ENCODE peak calls at places on chromosomes 4 and X, in five cellular contexts. D, Q, Z, K and A are unnamed samples.
A peak's percentile ranks its signal among the peaks of the same experiment; 100 is the strongest.

GRCh38 chr4:107512549-107512948 is 207.5 kb downstream of the PAPSS1 start:
- DNase-seq in D (no peak), Q (no peak), K (no peak), Z (no peak), A (no peak)

GRCh38 chr4:68575081-68575480 is 1.0 kb downstream of the UGT2B17 start:
- DNase-seq in D (no peak), Z (no peak), Q (no peak), K (no peak), A (no peak)

GRCh38 chrX:24025741-24026402 is 1.1 kb downstream of the KLHL15 start:
- DNase-seq in Z (no peak), D (no peak), Q (peak; percentile 81), K (no peak), A (no peak)

GRCh38 chr4:118373614-118374255 is 20.9 kb upstream of the PRSS12 start:
- DNase-seq in K (no peak), D (no peak), Q (peak; percentile 86), Z (no peak), A (no peak)

GRCh38 chr4:53763813-53764597 is 172.7 kb upstream of the LNX1 start:
- DNase-seq in D (no peak), Z (no peak), Q (peak; percentile 89), K (no peak), A (peak; percentile 41)

GRCh38 chr4:133147365-133147821 is 1.7 kb upstream of the PCDH10 start:
- DNase-seq in K (no peak), Z (no peak), Q (no peak), D (no peak), A (no peak)

GRCh38 chr4:118076958-118077766 is 42.9 kb downstream of the NDST3 start:
- DNase-seq in K (no peak), Z (no peak), D (peak; percentile 31), Q (peak; percentile 34), A (peak; percentile 24)

GRCh38 chr4:82284475-82284857 is 89.3 kb downstream of the HNRNPD start:
- DNase-seq in D (no peak), K (no peak), Z (no peak), Q (no peak), A (no peak)

GRCh38 chrX:110002300-110003166 is at the start of gene TMEM164:
- DNase-seq in D (peak; percentile 12), Z (peak; percentile 90), K (peak; percentile 52), Q (peak; percentile 66), A (peak; percentile 87)

GRCh38 chrX:134000260-134001245 is 15.2 kb upstream of the GPC3 start:
- DNase-seq in Q (no peak), Z (no peak), D (no peak), K (no peak), A (no peak)

DNA sequence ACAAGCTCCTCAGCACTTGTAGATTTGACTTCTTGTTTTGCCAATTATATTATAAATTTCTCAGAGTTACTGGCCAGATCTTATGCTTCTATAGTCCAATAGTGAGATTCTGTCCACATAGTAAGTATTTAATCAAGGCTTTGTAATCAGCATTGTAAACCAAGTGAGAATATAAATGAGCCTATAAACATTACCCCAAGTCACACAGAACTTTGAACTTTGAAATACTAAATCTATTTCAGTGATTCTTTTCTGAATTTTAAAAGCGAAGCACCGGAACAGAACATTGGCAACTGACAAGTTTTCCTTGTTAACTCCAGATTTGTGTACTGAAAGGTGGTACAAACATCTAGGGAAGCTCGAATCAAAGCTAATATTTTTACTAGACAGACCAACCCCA is 37.2 kb downstream of the PPM1K start:
- DNase-seq in Q (no peak), K (no peak), D (no peak), Z (no peak), A (no peak)
- TF ChIP-seq MXI1 in Q (no peak), K (no peak), D (no peak), Z (no peak), A (no peak)

GRCh38 chr4:90757529-90757928 is 630.3 kb downstream of the CCSER1 start:
- DNase-seq in D (no peak), Z (no peak), K (no peak), Q (no peak), A (no peak)

GRCh38 chr4:90760059-90760458 is 632.9 kb downstream of the CCSER1 start:
- DNase-seq in Q (no peak), Z (no peak), D (no peak), K (no peak), A (no peak)
- H3K4me1 ChIP-seq in Q (no peaks in the 10 kb centered on the region), Z (no peaks in the 10 kb centered on the region), D (no peaks in the 10 kb centered on the region), K (no peaks in the 10 kb centered on the region), A (no peaks in the 10 kb centered on the region)

GRCh38 chr4:38237139-38237538 is 276.9 kb downstream of the PTTG2 start:
- DNase-seq in Q (peak; percentile 55), K (no peak), D (peak; percentile 35), Z (no peak), A (no peak)
- TF ChIP-seq MXI1 in Q (no peak), K (no peak), D (no peak), Z (no peak), A (no peak)

GRCh38 chr4:13988347-13989265 is 361.1 kb upstream of the BOD1L1 start:
- DNase-seq in D (no peak), K (no peak), Z (no peak), Q (peak; percentile 97), A (no peak)
- H3K4me1 ChIP-seq in D (peaks cover 35% of the 10 kb centered on the region), K (no peaks in the 10 kb centered on the region), Z (no peaks in the 10 kb centered on the region), Q (peaks cover 18% of the 10 kb centered on the region), A (peaks cover 48% of the 10 kb centered on the region)

DNA sequence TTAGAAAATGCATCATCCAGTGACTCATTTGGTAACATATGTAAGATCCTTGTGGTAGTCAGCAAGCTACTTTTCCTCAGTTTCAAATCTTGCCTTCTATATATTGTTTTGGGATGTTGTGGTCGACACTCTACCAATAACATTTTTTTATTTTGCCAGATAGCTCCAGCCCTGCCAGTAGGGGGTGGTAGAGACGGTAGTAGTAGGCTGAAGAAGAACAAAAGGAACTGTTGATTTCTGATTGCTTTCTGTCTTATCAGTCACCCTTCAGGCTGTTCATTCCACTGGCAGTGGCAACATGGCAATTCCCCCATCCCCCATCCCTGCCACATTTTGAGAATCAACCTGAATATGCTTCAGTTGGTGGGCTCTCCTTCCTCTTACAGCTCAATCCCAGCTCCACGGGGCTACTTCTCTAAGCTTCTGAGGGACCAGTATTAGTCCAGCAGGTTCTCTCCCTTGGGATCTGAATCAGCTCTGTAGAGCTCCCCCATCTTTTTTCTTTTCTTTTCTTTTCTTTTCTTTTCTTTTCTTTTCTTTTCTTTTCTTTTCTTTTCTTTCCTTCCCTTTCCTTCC is 171.5 kb upstream of the VEGFC start:
- DNase-seq in Z (no peak), Q (no peak), K (no peak), D (no peak), A (no peak)
- TF ChIP-seq MXI1 in Z (no peak), Q (no peak), K (no peak), D (no peak), A (no peak)

DNA sequence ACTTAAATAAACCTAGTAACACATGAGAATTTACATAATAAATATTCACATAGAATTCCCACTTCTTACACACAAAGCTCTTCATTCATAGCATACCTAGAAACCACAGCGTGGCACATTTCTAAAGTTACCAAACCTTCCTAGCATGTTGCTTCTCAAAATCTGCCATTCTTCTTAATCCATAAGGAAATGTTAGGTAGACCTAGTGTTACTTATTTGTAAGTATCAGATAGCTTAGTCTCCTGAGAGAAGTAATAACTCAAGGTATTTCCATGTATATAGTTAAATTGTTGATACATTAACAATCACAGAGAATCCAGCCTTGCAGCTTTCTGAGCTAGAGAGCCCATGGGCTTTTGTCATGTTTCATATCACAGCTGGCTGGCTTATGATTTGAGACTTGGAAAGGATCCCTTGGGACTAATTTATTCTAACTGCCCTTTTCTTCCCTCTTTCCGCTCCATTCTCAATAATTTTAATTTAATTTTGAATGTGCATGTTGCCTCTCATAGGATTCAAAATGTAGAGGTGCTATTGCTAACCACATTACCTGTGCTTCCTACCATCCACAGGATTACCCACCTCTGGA is 17.6 kb downstream of the SH3RF1 start:
- DNase-seq in Z (no peak), D (no peak), Q (no peak), K (no peak), A (no peak)
- H3K4me1 ChIP-seq in Z (no peaks in the 10 kb centered on the region), D (peaks cover 86% of the 10 kb centered on the region), Q (peaks cover 29% of the 10 kb centered on the region), K (no peaks in the 10 kb centered on the region), A (peaks cover 69% of the 10 kb centered on the region)

DNA sequence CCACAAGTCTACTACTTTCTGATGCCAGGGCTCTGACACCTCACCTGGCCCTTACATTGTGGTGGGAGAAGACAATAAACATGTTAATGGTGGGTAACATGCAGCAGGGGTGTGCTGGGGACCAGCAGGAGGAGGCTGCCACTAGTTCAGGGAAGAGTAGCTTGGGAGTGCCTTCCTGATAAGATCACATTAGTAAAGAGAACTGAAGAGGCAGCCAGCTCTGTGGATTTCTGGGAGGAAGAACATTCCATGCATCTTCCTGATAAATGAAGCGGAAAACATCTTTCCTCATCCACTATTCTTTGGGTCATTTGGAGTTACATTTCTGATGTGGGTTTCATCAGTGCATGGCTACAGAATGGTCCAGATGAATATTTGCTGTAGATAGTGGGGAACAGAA is 9.0 kb downstream of the RNF150 start:
- DNase-seq in Q (no peak), Z (no peak), K (no peak), D (no peak), A (no peak)
- TF ChIP-seq MXI1 in Q (no peak), Z (no peak), K (no peak), D (no peak), A (no peak)

GRCh38 chrX:65688403-65688881 is 21.0 kb downstream of the MSN start:
- DNase-seq in Q (peak; percentile 73), K (peak; percentile 74), D (no peak), Z (no peak), A (no peak)
- H3K4me1 ChIP-seq in Q (peaks cover 15% of the 10 kb centered on the region), K (peaks cover 53% of the 10 kb centered on the region), D (no peaks in the 10 kb centered on the region), Z (no peaks in the 10 kb centered on the region), A (no peaks in the 10 kb centered on the region)

GRCh38 chr4:76802546-76803021 is 95.4 kb downstream of the SOWAHB start:
- DNase-seq in K (no peak), D (no peak), Z (peak; percentile 44), Q (peak; percentile 26), A (no peak)

GRCh38 chr4:76801621-76802545 is 96.1 kb downstream of the SOWAHB start:
- DNase-seq in K (no peak), Q (no peak), D (no peak), Z (no peak), A (no peak)

GRCh38 chr4:76800902-76801301 is 97.0 kb downstream of the SOWAHB start:
- DNase-seq in K (peak; percentile 16), D (no peak), Z (no peak), Q (no peak), A (no peak)

GRCh38 chr4:76804060-76804459 is 93.9 kb downstream of the SOWAHB start:
- DNase-seq in Q (no peak), D (no peak), Z (no peak), K (no peak), A (no peak)

DNA sequence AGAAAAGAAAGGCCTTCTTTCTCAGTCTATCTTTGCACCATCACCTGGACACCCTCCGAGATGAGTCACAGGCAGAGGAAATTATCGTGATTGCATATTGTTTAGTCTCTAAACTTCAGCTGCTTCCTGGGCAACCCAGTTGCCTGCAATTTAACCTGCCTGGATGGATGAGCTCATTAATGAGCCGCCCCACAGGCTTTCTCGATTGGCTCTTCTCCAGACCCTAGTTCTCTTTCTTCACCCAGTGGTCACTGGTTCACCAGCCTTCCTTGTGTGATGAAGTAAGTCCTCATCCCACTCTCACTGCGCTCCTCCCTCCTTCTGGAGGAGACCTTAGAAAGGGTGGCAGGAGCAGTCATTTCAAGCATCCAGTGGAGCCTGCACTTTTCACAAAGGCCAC is 94.4 kb downstream of the SOWAHB start:
- DNase-seq in D (no peak), Q (peak; percentile 92), K (no peak), Z (peak; percentile 58), A (no peak)
- TF ChIP-seq MXI1 in D (no peak), Q (no peak), K (no peak), Z (no peak), A (no peak)